ENCODE peak calls at places on chromosome 22, in ten cellular contexts. One of them, this sample, is unnamed.
A peak's percentile ranks its signal among the peaks of the same experiment; 100 is the strongest.

GRCh38 chr22:20607157-20607907 is 99.9 kb downstream of the MED15 start:
- DNase-seq in cardiac muscle cell: peak; percentile 14
- DNase-seq in iPS-NIHi11: no peak
- DNase-seq in neural crest cell: no peak
- DNase-seq in CD8-positive, alpha-beta T cell: no peak
- DNase-seq in stimulated activated CD8-positive, alpha-beta memory T cell treated with anti-CD3 and anti-CD28 coated beads, Interleukin-15, amount 100 ng/mL, for 24 hours: no peak
- DNase-seq in activated effector memory CD4-positive, alpha-beta T cell treated with Interleukin-2 at 50 U/mL for 16 hours: no peak
- DNase-seq in NCI-H1092 treated with DMSO at 0.1 percent for 48 hours: peak; percentile 23
- DNase-seq in naive thymus-derived CD4-positive, alpha-beta T cell: no peak
- DNase-seq in AG20443: no peak
- DNase-seq in this sample: no peak

GRCh38 chr22:43004362-43005035 is 10.4 kb downstream of the PACSIN2 start:
- DNase-seq in neural crest cell: no peak
- DNase-seq in naive thymus-derived CD4-positive, alpha-beta T cell: no peak
- DNase-seq in AG20443: peak; percentile 79
- DNase-seq in NCI-H1092 treated with DMSO at 0.1 percent for 48 hours: no peak
- DNase-seq in CD8-positive, alpha-beta T cell: no peak
- DNase-seq in iPS-NIHi11: no peak
- DNase-seq in cardiac muscle cell: no peak
- DNase-seq in stimulated activated CD8-positive, alpha-beta memory T cell treated with anti-CD3 and anti-CD28 coated beads, Interleukin-15, amount 100 ng/mL, for 24 hours: no peak
- DNase-seq in activated effector memory CD4-positive, alpha-beta T cell treated with Interleukin-2 at 50 U/mL for 16 hours: no peak
- DNase-seq in this sample: no peak

GRCh38 chr22:33382427-33382826 is 324.2 kb upstream of the SYN3 start:
- DNase-seq in neural crest cell: no peak
- DNase-seq in CD8-positive, alpha-beta T cell: no peak
- DNase-seq in AG20443: no peak
- DNase-seq in stimulated activated CD8-positive, alpha-beta memory T cell treated with anti-CD3 and anti-CD28 coated beads, Interleukin-15, amount 100 ng/mL, for 24 hours: no peak
- DNase-seq in naive thymus-derived CD4-positive, alpha-beta T cell: no peak
- DNase-seq in cardiac muscle cell: no peak
- DNase-seq in iPS-NIHi11: no peak
- DNase-seq in activated effector memory CD4-positive, alpha-beta T cell treated with Interleukin-2 at 50 U/mL for 16 hours: no peak
- DNase-seq in NCI-H1092 treated with DMSO at 0.1 percent for 48 hours: no peak
- DNase-seq in this sample: no peak

GRCh38 chr22:34966980-34967379 is 99.0 kb upstream of the ISX start:
- DNase-seq in stimulated activated CD8-positive, alpha-beta memory T cell treated with anti-CD3 and anti-CD28 coated beads, Interleukin-15, amount 100 ng/mL, for 24 hours: no peak
- DNase-seq in AG20443: peak; percentile 78
- DNase-seq in NCI-H1092 treated with DMSO at 0.1 percent for 48 hours: no peak
- DNase-seq in neural crest cell: no peak
- DNase-seq in activated effector memory CD4-positive, alpha-beta T cell treated with Interleukin-2 at 50 U/mL for 16 hours: no peak
- DNase-seq in naive thymus-derived CD4-positive, alpha-beta T cell: no peak
- DNase-seq in iPS-NIHi11: no peak
- DNase-seq in cardiac muscle cell: no peak
- DNase-seq in CD8-positive, alpha-beta T cell: no peak
- DNase-seq in this sample: no peak

GRCh38 chr22:49362393-49362792 is 465.3 kb downstream of the BRD1 start:
- DNase-seq in activated effector memory CD4-positive, alpha-beta T cell treated with Interleukin-2 at 50 U/mL for 16 hours: no peak
- DNase-seq in iPS-NIHi11: no peak
- DNase-seq in stimulated activated CD8-positive, alpha-beta memory T cell treated with anti-CD3 and anti-CD28 coated beads, Interleukin-15, amount 100 ng/mL, for 24 hours: no peak
- DNase-seq in cardiac muscle cell: no peak
- DNase-seq in NCI-H1092 treated with DMSO at 0.1 percent for 48 hours: no peak
- DNase-seq in CD8-positive, alpha-beta T cell: no peak
- DNase-seq in naive thymus-derived CD4-positive, alpha-beta T cell: no peak
- DNase-seq in neural crest cell: no peak
- DNase-seq in AG20443: no peak
- DNase-seq in this sample: no peak

GRCh38 chr22:37544955-37545702 is 15.2 kb upstream of the CDC42EP1 start:
- DNase-seq in cardiac muscle cell: peak; percentile 66
- DNase-seq in stimulated activated CD8-positive, alpha-beta memory T cell treated with anti-CD3 and anti-CD28 coated beads, Interleukin-15, amount 100 ng/mL, for 24 hours: no peak
- DNase-seq in activated effector memory CD4-positive, alpha-beta T cell treated with Interleukin-2 at 50 U/mL for 16 hours: peak; percentile 12
- DNase-seq in CD8-positive, alpha-beta T cell: peak; percentile 30
- DNase-seq in iPS-NIHi11: peak; percentile 77
- DNase-seq in AG20443: peak; percentile 76
- DNase-seq in NCI-H1092 treated with DMSO at 0.1 percent for 48 hours: peak; percentile 10
- DNase-seq in naive thymus-derived CD4-positive, alpha-beta T cell: no peak
- DNase-seq in neural crest cell: peak; percentile 65
- DNase-seq in this sample: peak; percentile 50

GRCh38 chr22:39360674-39361413 is 11.1 kb downstream of the SYNGR1 start:
- DNase-seq in cardiac muscle cell: no peak
- DNase-seq in CD8-positive, alpha-beta T cell: no peak
- DNase-seq in neural crest cell: no peak
- DNase-seq in stimulated activated CD8-positive, alpha-beta memory T cell treated with anti-CD3 and anti-CD28 coated beads, Interleukin-15, amount 100 ng/mL, for 24 hours: no peak
- DNase-seq in activated effector memory CD4-positive, alpha-beta T cell treated with Interleukin-2 at 50 U/mL for 16 hours: no peak
- DNase-seq in AG20443: peak; percentile 51
- DNase-seq in NCI-H1092 treated with DMSO at 0.1 percent for 48 hours: no peak
- DNase-seq in naive thymus-derived CD4-positive, alpha-beta T cell: no peak
- DNase-seq in iPS-NIHi11: peak; percentile 75
- DNase-seq in this sample: no peak

GRCh38 chr22:32754413-32755041 is 47.0 kb upstream of the TIMP3 start:
- DNase-seq in iPS-NIHi11: peak; percentile 68
- DNase-seq in activated effector memory CD4-positive, alpha-beta T cell treated with Interleukin-2 at 50 U/mL for 16 hours: no peak
- DNase-seq in cardiac muscle cell: no peak
- DNase-seq in neural crest cell: no peak
- DNase-seq in naive thymus-derived CD4-positive, alpha-beta T cell: no peak
- DNase-seq in stimulated activated CD8-positive, alpha-beta memory T cell treated with anti-CD3 and anti-CD28 coated beads, Interleukin-15, amount 100 ng/mL, for 24 hours: no peak
- DNase-seq in AG20443: peak; percentile 76
- DNase-seq in CD8-positive, alpha-beta T cell: no peak
- DNase-seq in NCI-H1092 treated with DMSO at 0.1 percent for 48 hours: no peak
- DNase-seq in this sample: no peak

GRCh38 chr22:30422481-30423295 is 2.9 kb upstream of the MTFP1 start:
- DNase-seq in iPS-NIHi11: peak; percentile 65
- DNase-seq in neural crest cell: no peak
- DNase-seq in cardiac muscle cell: peak; percentile 10
- DNase-seq in CD8-positive, alpha-beta T cell: no peak
- DNase-seq in stimulated activated CD8-positive, alpha-beta memory T cell treated with anti-CD3 and anti-CD28 coated beads, Interleukin-15, amount 100 ng/mL, for 24 hours: no peak
- DNase-seq in NCI-H1092 treated with DMSO at 0.1 percent for 48 hours: peak; percentile 34
- DNase-seq in naive thymus-derived CD4-positive, alpha-beta T cell: no peak
- DNase-seq in AG20443: peak; percentile 76
- DNase-seq in activated effector memory CD4-positive, alpha-beta T cell treated with Interleukin-2 at 50 U/mL for 16 hours: no peak
- DNase-seq in this sample: peak; percentile 47

GRCh38 chr22:35275580-35275979 is 18.3 kb downstream of the HMGXB4 start:
- DNase-seq in neural crest cell: no peak
- DNase-seq in naive thymus-derived CD4-positive, alpha-beta T cell: no peak
- DNase-seq in activated effector memory CD4-positive, alpha-beta T cell treated with Interleukin-2 at 50 U/mL for 16 hours: no peak
- DNase-seq in AG20443: no peak
- DNase-seq in CD8-positive, alpha-beta T cell: no peak
- DNase-seq in NCI-H1092 treated with DMSO at 0.1 percent for 48 hours: no peak
- DNase-seq in iPS-NIHi11: no peak
- DNase-seq in stimulated activated CD8-positive, alpha-beta memory T cell treated with anti-CD3 and anti-CD28 coated beads, Interleukin-15, amount 100 ng/mL, for 24 hours: no peak
- DNase-seq in cardiac muscle cell: no peak
- DNase-seq in this sample: no peak